ENCODE peak calls at places on chromosome 22, in eight cellular contexts. A is SK-N-DZ; X is CD8-positive, alpha-beta T cell; L is HCEC 1CT; I is SHP77 treated with DMSO at 0.1 percent for 48 hours; W is MV-4-11; D is HTR-8/SVneo; P is fibroblast of mammary gland. K is an unnamed sample.
A peak's percentile ranks its signal among the peaks of the same experiment; 100 is the strongest.

GRCh38 chr22:47163481-47163875 is 401.0 kb downstream of the TBC1D22A start:
- DNase-seq in A (no peak), I (no peak), L (no peak), D (no peak), W (no peak), X (no peak), P (no peak), K (no peak)

GRCh38 chr22:37485006-37485713 is 1.0 kb downstream of the MFNG start:
- DNase-seq in D (no peak), I (no peak), A (no peak), X (peak; percentile 53), W (peak; percentile 63), L (no peak), P (no peak), K (no peak)

GRCh38 chr22:17774928-17775675 is 833 bp upstream of the BID start:
- DNase-seq in P (no peak), W (no peak), X (no peak), D (no peak), L (no peak), A (no peak), I (no peak), K (no peak)

GRCh38 chr22:41203118-41203517 is 2.0 kb upstream of the L3MBTL2 start:
- DNase-seq in A (no peak), W (no peak), L (no peak), P (no peak), I (no peak), X (no peak), D (no peak), K (no peak)

GRCh38 chr22:49972163-49973017 is 11.8 kb downstream of the PIM3 start:
- DNase-seq in I (no peak), A (no peak), D (no peak), P (no peak), L (no peak), W (no peak), X (no peak), K (no peak)

GRCh38 chr22:27112273-27112672 is 454.9 kb downstream of the MIAT start:
- DNase-seq in X (no peak), I (no peak), W (no peak), D (no peak), A (no peak), L (no peak), P (no peak), K (no peak)

GRCh38 chr22:50696251-50696798 is 23.7 kb downstream of the SHANK3 start:
- DNase-seq in P (no peak), X (no peak), W (no peak), I (no peak), D (no peak), A (no peak), L (no peak), K (no peak)

GRCh38 chr22:24188705-24189248 is 7.5 kb downstream of the SUSD2 start:
- DNase-seq in I (no peak), X (no peak), D (no peak), L (no peak), W (no peak), P (no peak), A (no peak), K (no peak)

GRCh38 chr22:43356881-43357280 is 13.7 kb upstream of the SCUBE1 start:
- DNase-seq in W (no peak), L (no peak), P (no peak), A (no peak), D (no peak), I (no peak), X (no peak), K (no peak)

GRCh38 chr22:44970291-44970690 is 39.5 kb downstream of the PHF21B start:
- DNase-seq in D (no peak), L (no peak), X (no peak), A (no peak), W (no peak), I (no peak), P (no peak), K (no peak)

GRCh38 chr22:39452740-39453040 is 4.1 kb upstream of the MGAT3 start:
- DNase-seq in W (no peak), P (no peak), X (no peak), D (no peak), L (no peak), I (no peak), A (no peak), K (no peak)

GRCh38 chr22:32615874-32616564 is 141.4 kb downstream of the FBXO7 start:
- DNase-seq in P (no peak), W (no peak), L (no peak), I (no peak), X (no peak), A (no peak), D (no peak), K (no peak)

GRCh38 chr22:41367039-41367679 is 14.6 kb upstream of the TEF start:
- DNase-seq in P (peak; percentile 95), D (peak; percentile 49), X (no peak), A (peak; percentile 89), I (peak; percentile 97), L (peak; percentile 83), W (peak; percentile 80), K (peak; percentile 96)

GRCh38 chr22:47628477-47629272 is 866.2 kb downstream of the TBC1D22A start:
- DNase-seq in X (no peak), A (no peak), P (no peak), L (no peak), I (no peak), W (no peak), D (no peak), K (no peak)

GRCh38 chr22:47094861-47095330 is 332.4 kb downstream of the TBC1D22A start:
- DNase-seq in W (no peak), D (no peak), L (no peak), X (no peak), I (no peak), P (peak; percentile 33), A (no peak), K (peak; percentile 78)

K was measured in trophoblast cell.